ENCODE peak calls at places on chromosomes 7 and 10, in eight cellular contexts. R is NCI-H1092; H is stimulated activated CD4-positive, alpha-beta T cell treated with anti-CD3 and anti-CD28 coated beads, Interleukin-1b, Interleukin-23, amount 100 ng/mL, for 24 hours; P is AG04450; A is T-cell; T is iris pigment epithelial cell; M is adrenal gland; D is DMS153. S is an unnamed sample.

GRCh38 chr10:1543596-1543995 is 193.7 kb downstream of the ADARB2 start:
- DNase-seq in R (no peak), P (no peak), M (no peak), H (no peak), A (no peak), T (no peak), D (no peak), S (no peak)

GRCh38 chr7:26201261-26202018 is at the start of gene CBX3:
- DNase-seq in M (peak), H (peak), T (peak), A (peak), D (peak), R (peak), P (peak), S (no peak)

GRCh38 chr10:124624875-124625274 is 119.3 kb downstream of the FAM53B start:
- DNase-seq in P (no peak), D (peak), A (no peak), R (no peak), M (no peak), H (no peak), T (no peak), S (no peak)

GRCh38 chr10:12499066-12499465 is 149.7 kb downstream of the CAMK1D start:
- DNase-seq in P (no peak), R (no peak), D (no peak), T (peak), A (no peak), H (no peak), M (no peak), S (no peak)

GRCh38 chr10:114674321-114674720 is 16.2 kb upstream of the ABLIM1 start:
- DNase-seq in T (peak), D (no peak), A (no peak), P (no peak), M (no peak), R (no peak), H (no peak), S (no peak)

GRCh38 chr7:115099906-115100305 is 178.0 kb downstream of the MDFIC start:
- DNase-seq in R (no peak), T (peak), M (no peak), H (no peak), P (peak), D (no peak), A (no peak), S (no peak)

GRCh38 chr7:106285801-106286492 is 1.2 kb upstream of the NAMPT start:
- DNase-seq in D (no peak), T (no peak), P (no peak), H (no peak), A (no peak), M (no peak), R (no peak), S (no peak)

GRCh38 chr7:43113622-43114450 is 1.4 kb downstream of the HECW1 start:
- DNase-seq in P (no peak), A (no peak), M (no peak), T (no peak), D (no peak), H (no peak), R (no peak), S (no peak)

GRCh38 chr7:151498495-151498894 is 21.2 kb downstream of the RHEB start:
- DNase-seq in H (no peak), M (no peak), T (no peak), R (no peak), D (no peak), A (no peak), P (no peak), S (no peak)

GRCh38 chr7:88020953-88021650 is 87.1 kb downstream of the ADAM22 start:
- DNase-seq in T (peak), A (no peak), M (no peak), R (no peak), D (no peak), P (no peak), H (no peak), S (no peak)

GRCh38 chr10:46062735-46063428 is 16.8 kb upstream of the MSMB start:
- DNase-seq in A (no peak), H (no peak), P (no peak), R (no peak), D (no peak), T (no peak), M (no peak), S (no peak)

GRCh38 chr10:126110434-126110833 is 214.1 kb downstream of the FANK1 start:
- DNase-seq in R (no peak), D (no peak), M (no peak), H (no peak), T (peak), P (no peak), A (no peak), S (no peak)

GRCh38 chr10:14325325-14325955 is 5.3 kb downstream of the FRMD4A start:
- DNase-seq in T (peak), H (peak), R (no peak), D (no peak), P (no peak), A (peak), M (peak), S (no peak)

GRCh38 chr7:142459557-142459963 is 201.7 kb upstream of the PRSS58 start:
- DNase-seq in A (no peak), P (peak), D (no peak), T (peak), M (no peak), R (no peak), H (no peak), S (peak)

GRCh38 chr7:134565643-134566136 is 16.8 kb downstream of the AKR1B15 start:
- DNase-seq in M (no peak), T (peak), R (no peak), D (no peak), H (no peak), A (no peak), P (no peak), S (no peak)

GRCh38 chr10:30413996-30414576 is 19.9 kb upstream of the MAP3K8 start:
- DNase-seq in M (no peak), P (no peak), D (peak), H (no peak), R (no peak), A (no peak), T (peak), S (no peak)

GRCh38 chr7:123649956-123650355 is 5.7 kb upstream of the LMOD2 start:
- DNase-seq in H (no peak), D (no peak), M (no peak), T (peak), A (no peak), R (no peak), P (no peak), S (no peak)

GRCh38 chr7:150404172-150404784 is 25.1 kb downstream of the ZNF775 start:
- DNase-seq in T (no peak), R (no peak), A (no peak), P (no peak), H (no peak), D (no peak), M (peak), S (no peak)

GRCh38 chr7:92115821-92116220 is 18.5 kb downstream of the CYP51A1 start:
- DNase-seq in H (no peak), T (no peak), D (no peak), P (no peak), A (no peak), R (no peak), M (no peak), S (no peak)

GRCh38 chr7:74023037-74023436 is 4.9 kb upstream of the ELN start:
- DNase-seq in R (no peak), D (peak), H (no peak), T (peak), A (no peak), M (peak), P (no peak), S (no peak)

GRCh38 chr10:33657154-33657900 is 322.9 kb upstream of the NRP1 start:
- DNase-seq in M (no peak), T (peak), D (peak), A (no peak), R (peak), P (no peak), H (no peak), S (peak)

S was measured in NCI-H2029 treated with DMSO at 0.1 percent for 48 hours.